ENCODE peak calls at places on chromosomes 5 and 9, in five cellular contexts. X is body of pancreas, Q is neural progenitor cell, P is upper lobe of right lung, A is left ventricle myocardium inferior. R is an unnamed sample. For H3K4me1, the result is how much of the 10 kb centered on the place peaks cover.

GRCh38 chr9:20466328-20467008 is 155.8 kb downstream of the MLLT3 start:
- DNase-seq in Q (no peak), X (no peak), P (no peak), A (no peak), R (no peak)

GRCh38 chr5:176648467-176649194 is 1.3 kb downstream of the TSPAN17 start:
- DNase-seq in X (no peak), P (peak), Q (no peak), A (no peak), R (no peak)

GRCh38 chr9:110446171-110446570 is 108.5 kb upstream of the TXNDC8 start:
- DNase-seq in A (no peak), X (no peak), Q (no peak), P (no peak), R (no peak)

GRCh38 chr5:106454651-106455415 is 1215.9 kb downstream of the EFNA5 start:
- DNase-seq in P (no peak), A (no peak), X (peak), Q (peak), R (peak)

GRCh38 chr9:98783518-98784226 is 12.7 kb downstream of the ANKS6 start:
- DNase-seq in Q (no peak), X (no peak), P (no peak), A (no peak), R (no peak)

GRCh38 chr5:55570026-55570425 is 35.3 kb upstream of the PLPP1 start:
- DNase-seq in Q (peak), A (no peak), X (no peak), P (no peak), R (no peak)

GRCh38 chr5:81980598-81981260 is 8.9 kb downstream of the ATG10 start:
- DNase-seq in X (no peak), Q (peak), P (no peak), A (no peak), R (no peak)

GRCh38 chr9:100459963-100460362 is 13.0 kb upstream of the TMEFF1 start:
- DNase-seq in Q (no peak), X (no peak), A (no peak), P (no peak), R (no peak)

GRCh38 chr9:27086818-27087680 is 22.0 kb upstream of the TEK start:
- DNase-seq in X (no peak), A (no peak), Q (no peak), P (no peak), R (peak)

GRCh38 chr5:101678494-101679193 is 617.4 kb downstream of the SLCO4C1 start:
- DNase-seq in Q (peak), X (peak), A (peak), P (no peak), R (peak)

DNA sequence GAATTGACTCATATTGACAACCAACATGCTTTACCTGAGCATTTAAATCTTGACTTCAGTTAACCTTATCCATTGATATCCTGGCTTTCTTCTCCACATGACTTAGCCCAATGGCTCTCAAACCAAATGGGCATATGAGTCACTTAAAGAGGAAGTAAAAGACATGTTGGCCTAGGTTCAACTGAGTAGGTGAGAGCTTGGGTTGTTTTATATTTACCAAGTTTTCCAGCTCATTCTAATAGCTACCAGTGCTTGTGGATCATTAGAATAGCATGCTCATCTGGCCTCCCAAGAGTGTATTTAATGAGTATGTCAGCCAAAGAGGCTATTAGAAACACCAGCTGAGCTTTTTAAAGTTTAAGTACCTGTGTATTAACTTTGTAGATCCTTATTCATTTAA is 1049.0 kb downstream of the PTPRD start:
- DNase-seq in A (no peak), P (no peak), X (no peak), Q (no peak), R (no peak)
- H3K4me1 ChIP-seq in A (under half), P (under half), X (under half), Q (under half), R (under half)

DNA sequence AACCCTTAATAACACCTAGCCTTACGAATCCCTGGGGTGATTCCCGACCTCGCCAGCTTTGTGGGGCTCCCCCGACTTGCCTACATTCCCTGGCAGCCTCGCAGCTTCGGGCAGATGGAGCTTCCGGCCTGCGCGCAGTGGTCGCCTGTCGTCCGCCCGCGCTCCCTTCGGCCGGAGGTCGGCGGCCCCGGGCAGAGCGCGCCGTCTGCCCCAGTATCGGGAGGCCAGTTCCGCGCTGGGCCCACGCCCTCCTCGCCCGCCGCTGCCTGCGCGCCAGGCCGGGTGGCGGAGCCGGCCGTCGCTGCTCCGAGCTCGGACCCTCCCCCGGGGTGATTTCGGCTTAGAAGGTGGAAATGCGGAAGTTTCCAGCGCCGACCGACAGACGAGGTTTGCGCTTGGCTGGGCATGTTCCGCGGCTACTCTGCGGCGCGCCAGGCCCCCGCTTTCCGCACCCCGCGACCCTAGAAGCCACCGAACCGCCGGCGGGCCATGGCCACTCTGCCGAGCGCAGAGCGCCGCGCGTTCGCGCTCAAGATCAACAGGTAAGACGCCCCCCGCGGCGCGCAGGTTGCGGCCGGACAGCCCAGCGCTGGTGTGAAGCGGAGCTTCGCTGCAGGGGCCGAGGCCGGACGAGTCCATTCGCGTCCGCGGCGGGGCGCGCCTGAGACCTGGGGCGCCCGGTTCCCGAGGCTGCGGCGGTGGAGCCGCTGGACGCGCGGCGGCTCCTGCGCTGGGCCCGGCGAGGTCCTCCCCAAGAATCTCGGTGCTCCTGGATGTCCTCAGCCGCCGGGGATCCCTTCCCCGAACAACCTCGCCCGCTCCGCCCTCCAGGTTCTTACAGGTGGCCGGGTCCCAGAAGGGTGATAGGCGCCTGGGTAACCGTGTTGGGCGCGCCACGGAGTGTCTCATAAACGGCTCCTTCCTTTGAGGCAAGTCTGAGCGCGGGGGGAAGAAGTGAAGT is at the start of gene DOCK8:
- DNase-seq in A (peak), Q (peak), X (peak), P (peak), R (peak)
- TF ChIP-seq CTCF in A (peak), Q (peak), X (peak), P (peak), R (peak)

GRCh38 chr5:142824391-142824790 is 54.2 kb downstream of the ARHGAP26 start:
- DNase-seq in Q (no peak), X (no peak), P (no peak), A (no peak), R (no peak)
- H3K4me1 ChIP-seq in Q (under half), X (half or more), P (under half), A (half or more), R (under half)

GRCh38 chr9:125789196-125789595 is 42.0 kb downstream of the PBX3 start:
- DNase-seq in X (no peak), A (no peak), P (no peak), Q (no peak), R (peak)
- TF ChIP-seq CTCF in X (no peak), A (no peak), P (no peak), Q (no peak), R (no peak)

GRCh38 chr5:54477941-54478478 is 22.5 kb downstream of the HSPB3 start:
- DNase-seq in X (no peak), A (no peak), Q (no peak), P (no peak), R (no peak)
- H3K4me1 ChIP-seq in X (under half), A (under half), Q (under half), P (under half), R (under half)

GRCh38 chr9:107260437-107261081 is 22.5 kb upstream of the RAD23B start:
- DNase-seq in Q (peak), A (no peak), P (no peak), X (no peak), R (no peak)

GRCh38 chr9:107261106-107261505 is 22.0 kb upstream of the RAD23B start:
- DNase-seq in Q (no peak), A (no peak), X (no peak), P (no peak), R (no peak)

GRCh38 chr9:107266624-107267369 is 16.3 kb upstream of the RAD23B start:
- DNase-seq in A (no peak), Q (no peak), P (no peak), X (no peak), R (no peak)

GRCh38 chr9:107258919-107259318 is 24.2 kb upstream of the RAD23B start:
- DNase-seq in X (no peak), Q (no peak), A (no peak), P (no peak), R (no peak)

GRCh38 chr9:107263289-107263688 is 19.8 kb upstream of the RAD23B start:
- DNase-seq in Q (no peak), X (no peak), P (no peak), A (no peak), R (no peak)
- TF ChIP-seq CTCF in Q (no peak), X (no peak), P (no peak), A (no peak), R (no peak)

GRCh38 chr5:142826093-142826492 is 55.9 kb downstream of the ARHGAP26 start:
- DNase-seq in P (no peak), Q (no peak), X (no peak), A (no peak), R (no peak)
- H3K4me1 ChIP-seq in P (half or more), Q (under half), X (half or more), A (half or more), R (under half)